ENCODE peak calls at places on chromosomes 5 and 9, in eight cellular contexts. U is bronchial epithelial cell; P is body of pancreas; G is effector memory CD4-positive, alpha-beta T cell; R is fibroblast of lung; T is astrocyte of the spinal cord; S is heart left ventricle; B is brain microvascular endothelial cell. E is an unnamed sample.

GRCh38 chr5:94830520-94830919 is 212.1 kb downstream of the SLF1 start:
- DNase-seq in U (peak), P (no peak), G (no peak), R (no peak), T (no peak), S (no peak), B (no peak), E (no peak)

GRCh38 chr9:132977626-132978450 is 656 bp upstream of the GFI1B start:
- DNase-seq in U (peak), P (peak), G (peak), R (peak), T (peak), S (peak), B (peak), E (no peak)

GRCh38 chr5:68983959-68984358 is 109.9 kb upstream of the SLC30A5 start:
- DNase-seq in U (no peak), P (no peak), G (no peak), R (no peak), T (no peak), S (no peak), B (no peak), E (no peak)

GRCh38 chr9:37749129-37749528 is 4.5 kb upstream of the TRMT10B start:
- DNase-seq in U (peak), P (no peak), G (no peak), R (no peak), T (no peak), S (no peak), B (no peak), E (no peak)

GRCh38 chr9:101977614-101978210 is 239.3 kb upstream of the GRIN3A start:
- DNase-seq in U (peak), P (no peak), G (no peak), R (peak), T (peak), S (no peak), B (no peak), E (peak)

GRCh38 chr5:8961956-8962355 is 583.9 kb downstream of the SEMA5A start:
- DNase-seq in U (no peak), P (no peak), G (no peak), R (peak), T (no peak), S (no peak), B (no peak), E (no peak)

GRCh38 chr5:172182291-172182690 is 5.7 kb downstream of the STK10 start:
- DNase-seq in U (no peak), P (no peak), G (no peak), R (no peak), T (no peak), S (no peak), B (no peak), E (no peak)

GRCh38 chr5:118679123-118679940 is 309.0 kb downstream of the DTWD2 start:
- DNase-seq in U (no peak), P (no peak), G (no peak), R (no peak), T (peak), S (no peak), B (no peak), E (peak)

GRCh38 chr5:150464554-150465012 is 15.0 kb upstream of the RPS14 start:
- DNase-seq in U (no peak), P (peak), G (no peak), R (peak), T (no peak), S (no peak), B (no peak), E (no peak)

GRCh38 chr9:90169490-90169889 is 473.1 kb downstream of the DIRAS2 start:
- DNase-seq in U (no peak), P (peak), G (no peak), R (no peak), T (no peak), S (no peak), B (no peak), E (no peak)

GRCh38 chr9:131095666-131096489 is 453 bp upstream of the AIF1L start:
- DNase-seq in U (no peak), P (no peak), G (no peak), R (peak), T (no peak), S (peak), B (no peak), E (no peak)

GRCh38 chr5:61363715-61364114 is 31.7 kb downstream of the ZSWIM6 start:
- DNase-seq in U (no peak), P (no peak), G (no peak), R (no peak), T (no peak), S (no peak), B (no peak), E (no peak)

GRCh38 chr5:1808466-1808865 is 7.3 kb downstream of the NDUFS6 start:
- DNase-seq in U (peak), P (no peak), G (no peak), R (peak), T (peak), S (no peak), B (no peak), E (peak)

GRCh38 chr5:1754531-1755220 is 45.0 kb downstream of the MRPL36 start:
- DNase-seq in U (no peak), P (no peak), G (no peak), R (no peak), T (no peak), S (peak), B (no peak), E (no peak)

GRCh38 chr9:4131946-4132345 is 167.9 kb downstream of the GLIS3 start:
- DNase-seq in U (no peak), P (no peak), G (no peak), R (no peak), T (no peak), S (no peak), B (no peak), E (no peak)

GRCh38 chr5:109345699-109346098 is 64.1 kb downstream of the PJA2 start:
- DNase-seq in U (no peak), P (no peak), G (no peak), R (no peak), T (no peak), S (no peak), B (no peak), E (no peak)

GRCh38 chr9:2261421-2262103 is 246.4 kb downstream of the SMARCA2 start:
- DNase-seq in U (peak), P (no peak), G (no peak), R (no peak), T (no peak), S (no peak), B (no peak), E (no peak)

GRCh38 chr9:89215342-89215741 is 36.7 kb upstream of the SHC3 start:
- DNase-seq in U (no peak), P (no peak), G (no peak), R (no peak), T (no peak), S (no peak), B (no peak), E (no peak)

GRCh38 chr9:5518937-5519319 is 8.6 kb downstream of the PDCD1LG2 start:
- DNase-seq in U (no peak), P (no peak), G (no peak), R (no peak), T (no peak), S (no peak), B (no peak), E (no peak)

GRCh38 chr5:107704686-107705389 is 34.1 kb upstream of the EFNA5 start:
- DNase-seq in U (no peak), P (no peak), G (no peak), R (peak), T (peak), S (no peak), B (no peak), E (no peak)

GRCh38 chr5:61333351-61334223 is 1.5 kb downstream of the ZSWIM6 start:
- DNase-seq in U (no peak), P (peak), G (no peak), R (peak), T (peak), S (peak), B (no peak), E (no peak)

GRCh38 chr9:131617611-131618010 is 72.3 kb downstream of the PRRT1B start:
- DNase-seq in U (no peak), P (no peak), G (no peak), R (no peak), T (no peak), S (peak), B (no peak), E (no peak)

GRCh38 chr5:67032921-67033664 is 163.5 kb downstream of the CD180 start:
- DNase-seq in U (no peak), P (no peak), G (no peak), R (peak), T (peak), S (no peak), B (no peak), E (no peak)

GRCh38 chr5:165333623-165334022 is 1828.2 kb downstream of the MAT2B start:
- DNase-seq in U (no peak), P (no peak), G (no peak), R (peak), T (no peak), S (no peak), B (no peak), E (no peak)

GRCh38 chr5:88518131-88519016 is 249.7 kb upstream of the TMEM161B start:
- DNase-seq in U (no peak), P (no peak), G (no peak), R (peak), T (peak), S (no peak), B (no peak), E (peak)

GRCh38 chr9:137306546-137307254 is 4.6 kb upstream of the NRARP start:
- DNase-seq in U (no peak), P (peak), G (no peak), R (no peak), T (no peak), S (peak), B (no peak), E (no peak)

GRCh38 chr9:89304479-89305188 is 6.4 kb upstream of the CKS2 start:
- DNase-seq in U (no peak), P (no peak), G (no peak), R (no peak), T (no peak), S (no peak), B (no peak), E (no peak)

GRCh38 chr9:109953300-109953699 is 173.3 kb downstream of the PALM2AKAP2 start:
- DNase-seq in U (no peak), P (no peak), G (no peak), R (no peak), T (no peak), S (no peak), B (no peak), E (no peak)

GRCh38 chr5:10249948-10250803 is at the start of gene CCT5:
- DNase-seq in U (peak), P (peak), G (peak), R (peak), T (peak), S (peak), B (peak), E (peak)

GRCh38 chr9:114221706-114222465 is 66.5 kb downstream of the COL27A1 start:
- DNase-seq in U (peak), P (no peak), G (no peak), R (peak), T (no peak), S (no peak), B (no peak), E (no peak)

GRCh38 chr5:95892784-95893354 is 68.8 kb downstream of the ELL2 start:
- DNase-seq in U (no peak), P (peak), G (no peak), R (peak), T (peak), S (no peak), B (peak), E (peak)

GRCh38 chr9:136726631-136727191 is 14.3 kb downstream of the DIPK1B start:
- DNase-seq in U (no peak), P (peak), G (no peak), R (peak), T (peak), S (no peak), B (peak), E (no peak)

GRCh38 chr5:164233796-164234195 is 728.4 kb downstream of the MAT2B start:
- DNase-seq in U (peak), P (no peak), G (no peak), R (peak), T (peak), S (no peak), B (no peak), E (peak)

GRCh38 chr9:84669293-84670105 is at the start of gene NTRK2:
- DNase-seq in U (peak), P (peak), G (no peak), R (peak), T (peak), S (peak), B (peak), E (no peak)

DNA sequence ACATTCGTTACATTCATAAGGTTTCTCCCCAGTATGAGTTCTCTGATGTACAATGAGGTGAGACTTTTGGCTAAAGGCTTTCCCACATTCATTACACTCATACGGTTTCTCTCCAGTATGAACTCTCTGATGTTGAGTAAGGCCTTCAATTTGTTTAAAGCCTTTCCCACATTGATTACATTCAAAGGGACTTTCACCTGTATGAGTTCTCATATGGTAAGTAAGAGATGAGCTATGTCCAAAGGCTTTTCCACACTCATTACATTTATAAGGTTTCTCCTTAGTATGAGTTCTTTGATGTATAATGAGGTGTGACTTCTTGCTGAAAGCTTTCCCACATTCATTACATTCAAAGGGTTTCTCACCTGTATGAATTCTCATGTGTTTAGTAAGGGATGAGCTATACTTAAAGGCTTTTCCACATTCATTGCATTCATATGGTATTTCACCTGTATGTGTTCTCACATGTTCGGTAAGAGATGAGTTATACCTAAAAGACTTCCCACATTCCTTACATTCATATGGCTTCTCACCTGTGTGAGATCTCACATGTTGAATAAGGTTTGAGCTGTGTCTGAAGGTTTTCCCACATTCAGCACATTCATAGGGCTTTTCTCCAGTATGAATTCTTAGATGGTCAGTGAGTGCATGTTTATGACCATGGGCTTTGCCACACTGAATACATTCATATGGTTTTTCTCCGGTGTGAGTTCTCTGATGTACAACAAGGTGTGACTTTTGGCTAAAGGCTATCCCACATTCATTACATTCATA is 13.5 kb downstream of the ZFP37 start:
- DNase-seq in U (no peak), P (no peak), G (no peak), R (peak), T (peak), S (no peak), B (no peak), E (no peak)
- H3K4me3 ChIP-seq in U (no peak), P (no peak), G (no peak), R (no peak), T (no peak), S (no peak), B (no peak), E (no peak)

DNA sequence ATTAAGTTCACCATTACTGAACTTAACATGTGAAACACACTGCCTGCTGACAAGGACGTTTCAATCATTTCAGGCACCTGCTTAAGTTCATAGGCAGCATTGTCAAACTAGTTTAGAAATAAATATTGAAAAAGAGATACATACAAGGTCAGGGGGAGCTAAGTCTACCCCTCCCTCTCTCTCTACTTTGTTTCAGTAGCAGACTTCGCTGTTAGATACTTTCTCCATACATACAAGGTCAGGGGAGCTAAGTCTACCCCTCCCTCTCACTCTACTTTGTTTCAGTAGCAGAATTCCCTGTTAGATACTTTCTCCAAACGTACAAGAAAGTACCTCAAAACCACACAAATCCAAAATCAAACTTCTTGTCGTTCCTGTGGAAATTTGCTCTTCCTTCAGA is 387.4 kb upstream of the PDE4D start:
- DNase-seq in U (no peak), P (peak), G (no peak), R (no peak), T (no peak), S (no peak), B (no peak), E (no peak)
- H3K4me3 ChIP-seq in U (no peak), P (no peak), G (no peak), R (no peak), T (no peak), S (no peak), B (no peak), E (no peak)

GRCh38 chr9:86586144-86586494 is 231.9 kb upstream of the TUT7 start:
- DNase-seq in U (no peak), P (no peak), G (no peak), R (no peak), T (no peak), S (no peak), B (no peak), E (no peak)
- H3K4me3 ChIP-seq in U (no peak), P (no peak), G (no peak), R (no peak), T (peak), S (peak), B (no peak), E (no peak)

GRCh38 chr5:93278876-93279275 is 302.1 kb downstream of the NR2F1-AS1 start:
- DNase-seq in U (peak), P (no peak), G (no peak), R (peak), T (no peak), S (no peak), B (no peak), E (no peak)
- H3K4me3 ChIP-seq in U (no peak), P (no peak), G (no peak), R (no peak), T (no peak), S (no peak), B (no peak), E (no peak)

DNA sequence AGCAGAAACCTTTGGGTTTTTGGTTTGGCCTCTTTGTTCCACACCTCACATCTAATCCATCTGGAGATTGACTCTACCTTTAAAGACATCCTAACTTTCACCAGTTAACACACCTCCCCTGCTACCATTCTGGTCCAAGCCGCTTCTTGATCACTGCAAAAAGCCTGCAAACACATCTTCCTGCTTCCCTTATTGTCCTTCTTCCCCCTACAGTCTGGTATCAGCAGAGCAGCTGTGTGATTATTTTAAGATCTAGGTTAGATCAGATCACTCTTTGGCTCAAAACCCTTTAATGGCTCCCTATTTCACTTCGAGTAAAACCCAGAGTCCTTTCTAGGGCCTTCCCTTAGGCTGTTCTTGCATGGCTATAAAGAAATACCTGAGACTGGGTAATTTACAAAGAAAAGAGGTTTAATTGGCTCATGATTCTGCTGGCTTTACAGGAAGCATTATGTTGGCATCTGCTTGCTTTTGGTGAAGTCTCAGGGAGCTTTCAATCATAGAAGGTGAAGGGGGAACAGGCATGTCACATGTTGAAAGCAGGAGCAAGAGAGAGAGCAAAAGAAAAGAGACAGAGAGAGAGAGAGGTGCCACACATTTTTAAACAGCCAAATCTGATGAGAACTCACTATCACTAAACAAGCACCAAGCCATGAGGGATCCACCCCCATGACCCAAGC is 1.5 kb upstream of the TEX10 start:
- DNase-seq in U (no peak), P (no peak), G (no peak), R (no peak), T (no peak), S (no peak), B (no peak), E (no peak)
- H3K4me3 ChIP-seq in U (no peak), P (no peak), G (no peak), R (no peak), T (no peak), S (no peak), B (no peak), E (no peak)